ENCODE peak calls at places on chromosome 14, in ten cellular contexts. S is ovary; Y is CD8-positive, alpha-beta memory T cell; R is pancreas; F is tibial nerve; I is gastrocnemius medialis; B is CD4-positive, alpha-beta memory T cell; G is psoas muscle; X is stomach; Z is OCI-LY7. T is an unnamed sample. For H3K4me1 and H3K9me3, the result is how much of the 10 kb centered on the place peaks cover.

GRCh38 chr14:29217813-29218450 is 451.3 kb downstream of the FOXG1 start:
- DNase-seq in Y (no peak), S (no peak), R (no peak), F (no peak), X (no peak), Z (no peak), B (no peak), I (no peak), G (no peak), T (no peak)

GRCh38 chr14:103185051-103186027 is 62.1 kb downstream of the TNFAIP2 start:
- DNase-seq in R (no peak), Z (peak), B (peak), X (no peak), I (no peak), Y (no peak), F (no peak), G (no peak), S (no peak), T (no peak)

GRCh38 chr14:104001003-104001402 is 58.7 kb upstream of the RD3L start:
- DNase-seq in X (no peak), I (no peak), G (no peak), B (peak), F (no peak), Z (peak), S (no peak), Y (no peak), R (no peak), T (no peak)

GRCh38 chr14:67241416-67242362 is at the start of gene PALS1:
- DNase-seq in B (no peak), Z (peak), Y (no peak), I (peak), R (peak), S (no peak), X (no peak), G (no peak), F (peak), T (no peak)

GRCh38 chr14:23129759-23130316 is 10.8 kb upstream of the CEBPE start:
- DNase-seq in R (no peak), G (no peak), F (no peak), I (no peak), X (no peak), Y (no peak), Z (no peak), B (no peak), S (no peak), T (no peak)

GRCh38 chr14:96100171-96101064 is 61.3 kb downstream of the C14orf132 start:
- DNase-seq in Y (peak), R (peak), S (peak), B (peak), X (peak), Z (peak), G (peak), I (peak), F (peak), T (no peak)

GRCh38 chr14:57244103-57244502 is 24.6 kb downstream of the EXOC5 start:
- DNase-seq in B (no peak), Y (no peak), S (no peak), R (no peak), G (no peak), X (no peak), Z (no peak), F (no peak), I (no peak), T (no peak)

GRCh38 chr14:76773188-76773885 is 12.1 kb downstream of the VASH1 start:
- DNase-seq in S (peak), Y (no peak), B (no peak), I (peak), X (no peak), R (peak), F (peak), Z (no peak), G (peak), T (no peak)

GRCh38 chr14:73553845-73554244 is 4.9 kb downstream of the HEATR4 start:
- DNase-seq in Y (no peak), X (no peak), Z (no peak), S (no peak), F (no peak), R (no peak), B (no peak), G (no peak), I (no peak), T (no peak)

GRCh38 chr14:60646202-60646886 is 2.9 kb downstream of the SIX1 start:
- DNase-seq in X (no peak), R (no peak), B (no peak), I (peak), Y (no peak), G (peak), Z (no peak), F (no peak), S (no peak), T (no peak)

GRCh38 chr14:60515696-60516284 is 6.8 kb downstream of the SIX6 start:
- DNase-seq in S (no peak), B (no peak), I (no peak), F (no peak), R (no peak), Z (no peak), Y (no peak), X (no peak), G (peak), T (no peak)

GRCh38 chr14:24216345-24216699 is 456 bp upstream of the MDP1 start:
- DNase-seq in G (no peak), B (no peak), F (no peak), I (no peak), X (no peak), Y (no peak), R (no peak), Z (no peak), S (no peak), T (no peak)

GRCh38 chr14:103593577-103593976 is 30.8 kb downstream of the COA8 start:
- DNase-seq in F (no peak), Z (peak), I (no peak), X (no peak), Y (no peak), G (no peak), R (no peak), B (no peak), S (no peak), T (no peak)

GRCh38 chr14:78875031-78875430 is 704.9 kb downstream of the NRXN3 start:
- DNase-seq in X (no peak), F (no peak), I (no peak), B (no peak), R (no peak), Y (no peak), G (no peak), S (no peak), Z (no peak), T (no peak)

GRCh38 chr14:104678901-104679705 is 10.3 kb upstream of the INF2 start:
- DNase-seq in B (no peak), S (no peak), G (peak), Y (no peak), I (no peak), F (no peak), X (no peak), Z (no peak), R (no peak), T (no peak)

GRCh38 chr14:24246765-24247212 is 4.4 kb upstream of the TINF2 start:
- DNase-seq in F (no peak), X (no peak), G (no peak), R (no peak), Y (no peak), Z (peak), S (no peak), I (no peak), B (peak), T (peak)

GRCh38 chr14:106691601-106692291 is 1165.4 kb downstream of the TMEM121 start:
- DNase-seq in X (peak), B (peak), Y (peak), I (no peak), G (peak), Z (peak), R (no peak), S (no peak), F (no peak), T (peak)

GRCh38 chr14:31943861-31944255 is 133.2 kb upstream of the ARHGAP5 start:
- DNase-seq in F (no peak), Y (no peak), G (no peak), R (no peak), B (no peak), S (no peak), I (no peak), Z (no peak), X (no peak), T (no peak)

GRCh38 chr14:31939934-31940333 is 137.2 kb upstream of the ARHGAP5 start:
- DNase-seq in R (no peak), I (no peak), Y (no peak), B (no peak), G (no peak), Z (no peak), S (no peak), F (no peak), X (no peak), T (no peak)

GRCh38 chr14:31942216-31942841 is 134.8 kb upstream of the ARHGAP5 start:
- DNase-seq in B (no peak), S (no peak), X (no peak), Y (no peak), Z (no peak), F (no peak), R (no peak), G (no peak), I (no peak), T (no peak)

GRCh38 chr14:31943217-31943616 is 133.9 kb upstream of the ARHGAP5 start:
- DNase-seq in G (no peak), F (no peak), X (no peak), R (no peak), I (no peak), Z (no peak), S (no peak), Y (no peak), B (no peak), T (no peak)

DNA sequence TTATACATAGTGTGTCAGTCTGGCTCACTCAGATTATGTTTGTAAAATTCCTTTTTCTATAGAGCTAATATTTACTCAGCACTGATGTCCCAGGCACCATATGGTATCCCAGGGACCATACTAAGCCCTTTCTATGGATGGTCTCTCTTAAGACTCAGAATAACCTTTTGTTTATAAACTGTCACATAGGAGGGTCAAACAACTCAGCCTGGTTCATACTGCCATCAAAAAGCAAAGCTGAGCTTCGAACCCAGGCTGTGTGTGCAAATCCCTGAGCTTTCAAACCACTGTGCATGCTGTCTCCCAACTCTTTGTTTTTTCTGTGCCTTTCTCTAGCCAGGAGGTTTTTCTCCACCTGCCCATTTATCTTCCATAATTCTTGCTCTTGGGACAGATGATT is 135.6 kb upstream of the ARHGAP5 start:
- DNase-seq in R (no peak), Z (no peak), B (no peak), I (no peak), X (no peak), F (no peak), S (no peak), Y (no peak), G (no peak), T (no peak)
- H3K4me1 ChIP-seq in R (under half), Z (under half), B (under half), I (under half), X (under half), F (under half), S (under half), Y (under half), G (under half), T (under half)

GRCh38 chr14:93984987-93985410 is 8.6 kb upstream of the ASB2 start:
- DNase-seq in I (peak), B (no peak), S (no peak), R (peak), Z (no peak), G (peak), Y (no peak), F (no peak), X (no peak), T (no peak)
- H3K27ac ChIP-seq in I (peak), B (no peak), S (no peak), R (no peak), Z (no peak), G (peak), Y (no peak), F (no peak), X (peak), T (no peak)

DNA sequence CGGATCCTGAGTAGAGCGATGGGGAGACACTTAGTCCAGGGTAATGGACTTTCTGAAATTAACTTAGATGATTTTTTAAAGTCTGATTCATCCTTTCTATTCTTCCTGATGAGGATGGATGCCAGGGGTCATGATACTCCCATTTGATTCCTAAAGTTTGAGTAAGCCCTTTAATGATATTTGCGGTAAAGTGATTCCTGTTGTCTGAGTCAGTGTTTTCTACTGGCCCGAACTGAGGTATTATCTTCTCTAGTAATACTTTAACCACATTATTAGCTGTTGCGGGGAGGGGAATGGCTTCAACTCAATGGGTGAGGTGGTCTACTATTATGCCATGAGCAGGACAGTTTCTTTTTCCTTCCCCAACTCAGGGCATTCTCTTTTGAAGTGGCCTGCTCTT is 111.6 kb downstream of the RIN3 start:
- DNase-seq in G (no peak), Z (no peak), I (no peak), Y (no peak), F (peak), X (no peak), B (no peak), R (no peak), S (no peak), T (no peak)
- H3K9me3 ChIP-seq in G (under half), Z (under half), I (under half), Y (under half), F (under half), X (under half), B (under half), R (under half), S (under half), T (under half)

DNA sequence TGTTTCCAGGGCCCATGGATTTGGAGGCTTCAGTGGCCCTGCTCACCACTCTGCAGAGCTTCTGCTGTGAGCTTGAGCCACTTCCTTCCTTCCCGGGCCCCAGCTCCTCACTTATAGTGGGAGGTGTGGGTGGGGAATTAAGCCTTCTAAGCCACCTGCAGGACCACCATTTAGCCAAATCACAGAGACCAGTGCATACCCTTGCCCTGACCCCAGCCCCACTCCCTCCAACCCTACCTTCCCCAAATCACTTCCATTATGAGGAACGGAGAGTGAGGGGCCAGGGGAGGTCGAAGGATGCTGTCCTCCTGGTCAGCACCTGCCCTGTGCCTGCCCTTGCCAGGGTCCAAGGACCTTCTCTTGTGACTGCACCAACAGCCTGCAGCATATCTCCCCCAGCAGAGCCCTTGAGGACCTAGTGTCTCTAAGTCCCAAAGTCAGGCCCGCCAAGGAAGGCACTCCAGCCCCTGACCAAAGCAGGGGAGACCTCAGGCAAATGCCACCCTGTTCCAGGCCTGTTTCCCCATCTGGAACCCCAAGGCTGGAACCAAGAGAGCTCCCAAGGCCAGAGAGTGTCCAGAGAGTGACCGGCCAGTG is 278.3 kb upstream of the RTL1 start:
- DNase-seq in R (no peak), G (no peak), I (no peak), S (peak), Z (no peak), Y (no peak), X (no peak), F (no peak), B (no peak), T (no peak)
- H3K4me1 ChIP-seq in R (under half), G (under half), I (under half), S (under half), Z (under half), Y (under half), X (under half), F (under half), B (under half), T (under half)

DNA sequence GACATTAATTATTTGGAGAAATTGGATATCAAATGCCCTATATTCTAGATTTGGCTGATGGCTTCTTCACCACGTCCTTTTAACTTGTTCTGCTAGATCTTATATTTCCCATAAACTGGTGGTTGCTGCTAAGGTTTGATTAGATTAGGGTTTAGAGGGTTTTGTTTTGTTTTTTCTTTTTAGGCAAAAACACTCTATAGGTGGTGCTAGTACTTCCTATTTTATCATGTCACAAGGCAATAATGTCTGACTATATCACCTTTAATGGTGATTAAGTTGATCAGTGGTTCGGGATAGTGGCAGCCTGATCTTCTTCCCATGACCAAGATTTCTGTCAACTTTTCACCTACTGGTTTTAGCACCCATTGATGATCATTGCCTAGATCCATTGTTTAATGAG is 455.1 kb downstream of the RAD51B start:
- DNase-seq in F (no peak), B (no peak), X (no peak), I (no peak), Z (no peak), Y (no peak), G (no peak), S (no peak), R (no peak), T (no peak)
- H3K27ac ChIP-seq in F (no peak), B (no peak), X (no peak), I (no peak), Z (peak), Y (no peak), G (no peak), S (no peak), R (no peak), T (no peak)

DNA sequence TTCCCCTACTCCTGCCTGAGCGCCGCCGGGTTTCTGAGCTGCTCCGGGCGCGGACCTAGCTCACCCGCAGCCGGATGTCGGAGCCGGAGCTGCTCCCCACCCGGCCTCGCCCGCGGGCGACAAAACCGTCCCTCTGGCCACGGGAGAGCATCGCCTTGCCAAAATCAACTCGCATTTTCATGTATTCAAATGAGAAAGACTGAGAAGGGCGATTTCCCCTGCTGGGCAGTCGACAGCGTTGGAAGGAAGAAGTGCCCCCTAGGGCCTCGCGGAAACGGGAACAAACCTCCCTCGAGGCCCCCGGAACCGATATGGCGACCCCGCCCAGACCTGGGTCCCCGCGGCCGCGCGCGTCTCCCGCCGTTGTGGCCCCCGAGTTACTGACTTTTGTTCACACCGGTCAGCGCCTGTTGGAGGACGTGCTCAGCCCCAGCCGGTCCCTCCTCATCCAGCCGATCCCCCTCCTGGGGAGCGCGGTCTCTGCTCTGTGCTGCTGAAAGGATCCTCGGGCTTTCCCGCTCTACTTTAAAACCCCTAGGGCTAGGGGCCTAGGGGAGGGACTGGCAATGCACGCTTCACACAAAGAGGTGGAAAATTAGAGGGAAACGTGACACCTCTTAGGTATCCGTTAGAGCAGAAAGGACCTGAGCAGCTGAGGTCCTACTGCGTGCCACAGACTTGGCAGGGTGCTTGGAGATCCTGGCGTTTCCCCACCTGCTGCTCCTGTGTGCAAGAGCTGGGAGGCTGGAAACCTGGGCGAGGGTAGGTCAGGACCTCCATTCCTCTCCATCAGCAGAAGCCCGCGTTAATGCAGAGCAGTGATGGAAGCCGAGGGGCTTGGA is 4.3 kb downstream of the TTC6 start:
- DNase-seq in X (no peak), R (no peak), S (no peak), F (no peak), Y (no peak), G (no peak), B (no peak), Z (no peak), I (no peak), T (no peak)
- H3K9me3 ChIP-seq in X (under half), R (under half), S (under half), F (under half), Y (under half), G (under half), B (under half), Z (under half), I (under half), T (under half)